ENCODE peak calls at places on chromosomes 16 and 17, in nine cellular contexts. L is pancreas, U is mucosa of descending colon, I is right lobe of liver, M is NB4, V is astrocyte of the spinal cord, H is uterus, R is astrocyte of the cerebellum, S is fibroblast of mammary gland. D is an unnamed sample.

GRCh38 chr17:10628756-10629155 is 28.4 kb downstream of the MYH3 start:
- DNase-seq in R (no peak), S (no peak), V (no peak), L (no peak), U (no peak), I (no peak), M (peak; percentile 35), H (no peak), D (no peak)

GRCh38 chr17:73255671-73256181 is 6.0 kb downstream of the CPSF4L start:
- DNase-seq in I (peak; percentile 52), U (peak; percentile 73), H (peak; percentile 63), S (peak; percentile 28), M (peak; percentile 57), R (no peak), V (peak; percentile 36), L (peak; percentile 55), D (peak; percentile 55)

GRCh38 chr16:3702082-3702481 is 15.2 kb downstream of the TRAP1 start:
- DNase-seq in L (no peak), S (no peak), M (no peak), H (no peak), R (no peak), V (no peak), I (no peak), U (no peak), D (no peak)

GRCh38 chr17:28860363-28860808 is 5.6 kb downstream of the ERAL1 start:
- DNase-seq in S (no peak), L (no peak), R (no peak), M (no peak), I (no peak), H (no peak), V (no peak), U (no peak), D (no peak)

GRCh38 chr17:71866095-71866494 is 254.7 kb upstream of the SOX9 start:
- DNase-seq in L (no peak), U (no peak), H (no peak), R (no peak), S (no peak), I (no peak), V (no peak), M (no peak), D (no peak)

GRCh38 chr17:43940630-43941029 is 1.6 kb downstream of the PPY start:
- DNase-seq in U (no peak), R (no peak), V (peak; percentile 28), S (no peak), H (no peak), L (no peak), I (no peak), M (peak; percentile 59), D (no peak)

GRCh38 chr17:68711858-68712257 is 110.7 kb upstream of the FAM20A start:
- DNase-seq in I (no peak), R (no peak), U (no peak), H (no peak), L (no peak), S (peak; percentile 96), M (no peak), V (no peak), D (no peak)

GRCh38 chr16:22070361-22071351 is 21.7 kb upstream of the VWA3A start:
- DNase-seq in I (no peak), L (no peak), M (no peak), R (peak; percentile 40), V (peak; percentile 55), S (peak; percentile 86), H (peak; percentile 23), U (no peak), D (no peak)

GRCh38 chr17:54948380-54948779 is 20.1 kb downstream of the COX11 start:
- DNase-seq in I (no peak), R (peak; percentile 84), H (no peak), S (peak; percentile 96), L (no peak), V (peak; percentile 96), M (peak; percentile 71), U (no peak), D (no peak)

GRCh38 chr16:16120382-16121184 is 102.7 kb downstream of the ABCC6 start:
- DNase-seq in U (peak; percentile 24), M (no peak), V (no peak), R (no peak), S (no peak), H (peak; percentile 47), I (no peak), L (no peak), D (peak; percentile 66)

GRCh38 chr17:40938981-40939380 is 1.5 kb upstream of the KRT23 start:
- DNase-seq in L (no peak), S (peak; percentile 67), V (no peak), H (peak; percentile 36), M (no peak), I (no peak), U (no peak), R (no peak), D (no peak)

GRCh38 chr17:79747508-79748295 is 17.0 kb downstream of the ENPP7 start:
- DNase-seq in H (no peak), L (no peak), V (no peak), U (no peak), S (no peak), I (no peak), R (no peak), M (no peak), D (no peak)

GRCh38 chr17:45108595-45109521 is 23.5 kb downstream of the PLCD3 start:
- DNase-seq in V (no peak), R (no peak), S (no peak), L (no peak), H (no peak), M (no peak), I (no peak), U (peak; percentile 60), D (no peak)

GRCh38 chr16:52389045-52389444 is 157.9 kb downstream of the TOX3 start:
- DNase-seq in R (no peak), U (peak; percentile 9), M (no peak), V (no peak), H (no peak), I (no peak), S (no peak), L (no peak), D (no peak)

GRCh38 chr16:3089717-3090592 is 9.1 kb downstream of the ZSCAN10 start:
- DNase-seq in S (no peak), R (no peak), V (no peak), U (no peak), H (no peak), M (no peak), L (no peak), I (no peak), D (no peak)

GRCh38 chr16:85451646-85452363 is 161.3 kb upstream of the GSE1 start:
- DNase-seq in M (no peak), V (no peak), S (no peak), U (no peak), R (no peak), L (no peak), I (no peak), H (no peak), D (no peak)

GRCh38 chr17:63116228-63116627 is 150.2 kb downstream of the TANC2 start:
- DNase-seq in V (no peak), M (no peak), S (no peak), U (no peak), L (no peak), H (no peak), I (no peak), R (no peak), D (no peak)

GRCh38 chr17:8991514-8992285 is 26.2 kb upstream of the PIK3R5 start:
- DNase-seq in R (peak; percentile 44), I (peak; percentile 46), L (peak; percentile 52), H (peak; percentile 66), S (peak; percentile 66), V (peak; percentile 48), U (peak; percentile 84), M (peak; percentile 69), D (peak; percentile 69)

DNA sequence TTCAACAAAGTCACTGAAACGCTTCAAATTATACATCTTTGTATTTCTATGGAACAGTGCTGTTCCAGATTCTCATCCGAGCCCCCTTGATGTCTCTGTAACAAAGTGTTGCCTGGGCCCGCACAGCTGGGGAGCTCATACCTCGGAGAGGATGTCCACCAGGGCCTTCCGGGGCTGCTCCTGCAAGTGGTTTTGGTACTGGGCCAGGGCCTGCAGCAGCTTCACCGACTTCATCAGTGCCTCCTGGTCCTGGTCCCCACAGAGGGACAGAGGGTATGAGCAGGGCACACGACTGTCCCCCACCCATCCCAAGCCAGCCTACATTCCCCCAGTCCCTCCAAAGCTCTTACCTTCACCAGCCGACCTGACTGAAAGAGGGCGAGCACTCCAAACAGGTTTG is 1.5 kb downstream of the MYBBP1A start:
- DNase-seq in L (peak; percentile 43), M (no peak), R (no peak), S (no peak), I (no peak), H (peak; percentile 17), V (no peak), U (no peak), D (no peak)
- H3K4me3 ChIP-seq in L (peak overlapping the region; percentile 98), M (peak overlapping the region; percentile 90), R (peak overlapping the region; percentile 91), S (peak overlapping the region; percentile 97), I (no peak overlapping the region), H (no peak overlapping the region), V (peak overlapping the region; percentile 98), U (no peak overlapping the region), D (no peak overlapping the region)

GRCh38 chr17:58432806-58433573 is 15.7 kb upstream of the RNF43 start:
- DNase-seq in L (no peak), M (no peak), S (no peak), U (no peak), V (no peak), I (no peak), H (no peak), R (no peak), D (no peak)
- TF ChIP-seq CTCF in L (no peak), M (peak; percentile 10), S (no peak), U (no peak), V (peak; percentile 2), I (peak; percentile 6), H (no peak), R (no peak), D (no peak)

GRCh38 chr17:17205368-17206148 is 575 bp downstream of the PLD6 start:
- DNase-seq in V (peak; percentile 27), I (peak; percentile 68), U (peak; percentile 68), S (peak; percentile 39), H (peak; percentile 53), M (peak; percentile 83), R (no peak), L (peak; percentile 77), D (peak; percentile 51)
- H3K4me3 ChIP-seq in V (peak overlapping the region; percentile 39), I (peak overlapping the region; percentile 39), U (no peak overlapping the region), S (peak overlapping the region; percentile 52), H (peak overlapping the region; percentile 34), M (peak overlapping the region; percentile 86), R (peak overlapping the region; percentile 35), L (peak overlapping the region; percentile 70), D (peak overlapping the region; percentile 29)

GRCh38 chr17:58085039-58085715 is 2.0 kb downstream of the DYNLL2 start:
- DNase-seq in I (no peak), L (peak; percentile 22), V (no peak), R (no peak), M (no peak), S (no peak), U (no peak), H (no peak), D (no peak)
- TF ChIP-seq CTCF in I (no peak), L (no peak), V (no peak), R (peak; percentile 1), M (no peak), S (no peak), U (no peak), H (no peak), D (no peak)

GRCh38 chr16:51155199-51155607 is 4.1 kb upstream of the SALL1 start:
- DNase-seq in S (no peak), V (peak; percentile 59), I (peak; percentile 76), L (no peak), U (peak; percentile 12), M (no peak), H (peak; percentile 69), R (no peak), D (no peak)
- H3K4me3 ChIP-seq in S (peak overlapping the region; percentile 4), V (peak overlapping the region; percentile 82), I (peak overlapping the region; percentile 35), L (peak overlapping the region; percentile 33), U (no peak overlapping the region), M (no peak overlapping the region), H (peak overlapping the region; percentile 69), R (peak overlapping the region; percentile 16), D (no peak overlapping the region)